ENCODE peak calls at places on chromosomes 4 and X, in ten cellular contexts. B is SW480; X is nephron progenitor cell; Y is omental fat pad; Z is natural killer cell treated with Interleukin-12 subunit alpha and Interleukin-12 subunit beta and Interleukin-15 and Interleukin-18, amount 100 ng/mL, for 72 hours; R is activated naive CD4-positive, alpha-beta T cell; L is NAMALWA; P is GM20000; K is foreskin fibroblast; Q is K562. H is an unnamed sample.

GRCh38 chrX:103878466-103879151 is 46.6 kb upstream of the RAB9B start:
- DNase-seq in B (peak; percentile 11), X (no peak), Y (no peak), Z (no peak), R (no peak), L (no peak), P (no peak), K (peak; percentile 66), Q (no peak), H (no peak)

GRCh38 chr4:6608758-6609414 is 31.6 kb upstream of the MRFAP1 start:
- DNase-seq in B (no peak), X (peak; percentile 25), Y (no peak), Z (peak; percentile 83), R (no peak), L (no peak), P (no peak), K (peak; percentile 28), Q (peak; percentile 28), H (no peak)

GRCh38 chrX:38654302-38654701 is 93.0 kb downstream of the TSPAN7 start:
- DNase-seq in B (peak; percentile 55), X (no peak), Y (no peak), Z (no peak), R (no peak), L (peak; percentile 44), P (no peak), K (peak; percentile 21), Q (peak; percentile 27), H (peak; percentile 23)

GRCh38 chr4:53779025-53779424 is 187.7 kb upstream of the LNX1 start:
- DNase-seq in B (no peak), X (no peak), Y (no peak), Z (no peak), R (no peak), L (no peak), P (no peak), K (no peak), Q (no peak), H (no peak)

GRCh38 chr4:14184265-14184664 is 556.7 kb upstream of the BOD1L1 start:
- DNase-seq in B (no peak), X (peak; percentile 16), Y (no peak), Z (no peak), R (no peak), L (no peak), P (no peak), K (peak; percentile 91), Q (no peak), H (no peak)

GRCh38 chr4:100189820-100190642 is at the start of gene DDIT4L:
- DNase-seq in B (no peak), X (peak; percentile 74), Y (no peak), Z (no peak), R (no peak), L (no peak), P (peak; percentile 46), K (peak; percentile 73), Q (peak; percentile 23), H (no peak)

GRCh38 chr4:111678466-111678865 is 466.8 kb upstream of the FAM241A start:
- DNase-seq in B (no peak), X (no peak), Y (no peak), Z (no peak), R (no peak), L (no peak), P (no peak), K (peak; percentile 87), Q (no peak), H (no peak)

GRCh38 chr4:98929341-98930267 is 671 bp upstream of the EIF4E start:
- DNase-seq in B (peak; percentile 68), X (peak; percentile 26), Y (peak; percentile 65), Z (peak; percentile 85), R (peak; percentile 11), L (peak; percentile 59), P (peak; percentile 59), K (peak; percentile 98), Q (peak; percentile 54), H (peak; percentile 90)

GRCh38 chrX:50874878-50875277 is 35.7 kb upstream of the BMP15 start:
- DNase-seq in B (no peak), X (no peak), Y (no peak), Z (no peak), R (no peak), L (no peak), P (no peak), K (no peak), Q (no peak), H (no peak)

GRCh38 chr4:32172761-32173160 is 1452.6 kb downstream of the PCDH7 start:
- DNase-seq in B (no peak), X (no peak), Y (no peak), Z (no peak), R (no peak), L (no peak), P (no peak), K (peak; percentile 43), Q (no peak), H (no peak)

GRCh38 chrX:140360284-140360683 is 144.6 kb downstream of the SOX3 start:
- DNase-seq in B (no peak), X (no peak), Y (no peak), Z (no peak), R (no peak), L (peak; percentile 0), P (no peak), K (no peak), Q (no peak), H (no peak)

GRCh38 chr4:56424697-56425514 is 10.5 kb downstream of the PPAT start:
- DNase-seq in B (no peak), X (peak; percentile 10), Y (no peak), Z (no peak), R (no peak), L (peak; percentile 64), P (peak; percentile 32), K (peak; percentile 61), Q (peak; percentile 20), H (peak; percentile 54)

GRCh38 chr4:99817310-99817885 is 771 bp downstream of the DAPP1 start:
- DNase-seq in B (no peak), X (no peak), Y (no peak), Z (no peak), R (no peak), L (peak; percentile 72), P (peak; percentile 27), K (no peak), Q (no peak), H (peak; percentile 50)

GRCh38 chr4:47835489-47835888 is 2.4 kb downstream of the CORIN start:
- DNase-seq in B (no peak), X (no peak), Y (no peak), Z (no peak), R (no peak), L (no peak), P (no peak), K (peak; percentile 53), Q (no peak), H (no peak)

GRCh38 chr4:6562931-6563901 is 11.8 kb upstream of the MAN2B2 start:
- DNase-seq in B (peak; percentile 27), X (peak; percentile 60), Y (no peak), Z (no peak), R (no peak), L (no peak), P (peak; percentile 49), K (peak; percentile 63), Q (peak; percentile 77), H (no peak)

GRCh38 chrX:122850326-122850725 is 333.8 kb upstream of the GRIA3 start:
- DNase-seq in B (no peak), X (no peak), Y (no peak), Z (no peak), R (no peak), L (no peak), P (no peak), K (peak; percentile 4), Q (no peak), H (peak; percentile 0)

GRCh38 chr4:128657638-128658037 is 151.9 kb upstream of the JADE1 start:
- DNase-seq in B (no peak), X (no peak), Y (no peak), Z (no peak), R (no peak), L (no peak), P (no peak), K (no peak), Q (no peak), H (no peak)

GRCh38 chr4:169314906-169315305 is 44.1 kb upstream of the SH3RF1 start:
- DNase-seq in B (peak; percentile 68), X (no peak), Y (no peak), Z (no peak), R (no peak), L (no peak), P (no peak), K (peak; percentile 83), Q (no peak), H (no peak)

GRCh38 chrX:39580043-39580442 is 517.7 kb downstream of the BCOR start:
- DNase-seq in B (no peak), X (no peak), Y (no peak), Z (no peak), R (no peak), L (no peak), P (no peak), K (no peak), Q (no peak), H (no peak)

GRCh38 chr4:90190510-90190909 is 63.3 kb downstream of the CCSER1 start:
- DNase-seq in B (no peak), X (no peak), Y (no peak), Z (no peak), R (no peak), L (no peak), P (no peak), K (no peak), Q (no peak), H (no peak)

GRCh38 chr4:13548984-13549546 is 4.8 kb upstream of the NKX3-2 start:
- DNase-seq in B (peak; percentile 72), X (peak; percentile 95), Y (peak; percentile 97), Z (peak; percentile 77), R (peak; percentile 89), L (peak; percentile 88), P (peak; percentile 92), K (peak; percentile 89), Q (peak; percentile 87), H (peak; percentile 93)

GRCh38 chr4:150769845-150770244 is 187.9 kb downstream of the MAB21L2 start:
- DNase-seq in B (peak; percentile 5), X (no peak), Y (no peak), Z (no peak), R (no peak), L (no peak), P (no peak), K (peak; percentile 6), Q (no peak), H (no peak)

GRCh38 chr4:142846729-142847606 is 867 bp upstream of the INPP4B start:
- DNase-seq in B (peak; percentile 58), X (peak; percentile 45), Y (no peak), Z (no peak), R (peak; percentile 26), L (no peak), P (peak; percentile 41), K (peak; percentile 57), Q (no peak), H (peak; percentile 42)

H was measured in GM12865.